ENCODE peak calls at places on chromosomes 16 and 17, in six cellular contexts. M is mesenchymal stem cell, E is mesendoderm, S is H1, R is IMR-90, G is neuronal stem cell. Y is an unnamed sample.

GRCh38 chr16:55255890-55256289 is 68.1 kb upstream of the IRX6 start:
- DNase-seq in R (no peak), E (peak), S (no peak), G (no peak), M (no peak), Y (no peak)

GRCh38 chr16:28133666-28134065 is 70.2 kb upstream of the GSG1L start:
- DNase-seq in M (no peak), G (no peak), E (no peak), R (no peak), S (no peak), Y (no peak)

GRCh38 chr17:6648181-6648580 is 3.2 kb downstream of the MED31 start:
- DNase-seq in G (no peak), E (peak), S (no peak), R (no peak), M (peak), Y (no peak)

GRCh38 chr17:65018612-65019290 is 37.8 kb downstream of the GNA13 start:
- DNase-seq in M (peak), S (no peak), G (no peak), E (no peak), R (peak), Y (no peak)

GRCh38 chr17:66777689-66778225 is 57.2 kb upstream of the CACNG5 start:
- DNase-seq in R (peak), E (peak), G (no peak), M (peak), S (peak), Y (no peak)

GRCh38 chr16:49638696-49639629 is 216.9 kb downstream of the ZNF423 start:
- DNase-seq in G (no peak), R (peak), M (peak), S (no peak), E (no peak), Y (no peak)

GRCh38 chr16:52976539-52977167 is 76.0 kb downstream of the CHD9NB start:
- DNase-seq in M (peak), E (peak), G (no peak), S (no peak), R (peak), Y (peak)

GRCh38 chr16:80948886-80949502 is 57.7 kb downstream of the CMC2 start:
- DNase-seq in E (peak), G (peak), R (peak), S (no peak), M (no peak), Y (peak)

GRCh38 chr16:47664653-47665325 is 203.7 kb downstream of the PHKB start:
- DNase-seq in E (no peak), S (no peak), M (no peak), G (no peak), R (peak), Y (no peak)

GRCh38 chr16:640614-641013 is 1.0 kb upstream of the MCRIP2 start:
- DNase-seq in R (no peak), S (no peak), M (no peak), E (no peak), G (no peak), Y (no peak)

GRCh38 chr16:17417740-17418139 is 53.0 kb downstream of the XYLT1 start:
- DNase-seq in E (no peak), M (no peak), S (no peak), G (no peak), R (no peak), Y (no peak)

GRCh38 chr16:51637744-51638100 is 486.7 kb upstream of the SALL1 start:
- DNase-seq in R (no peak), M (peak), G (no peak), E (no peak), S (no peak), Y (no peak)

GRCh38 chr17:42039794-42040763 is 10.3 kb downstream of the C17orf113 start:
- DNase-seq in S (no peak), M (no peak), R (no peak), G (no peak), E (no peak), Y (no peak)

GRCh38 chr17:6755731-6756184 is at the start of gene XAF1:
- DNase-seq in G (no peak), S (no peak), R (peak), E (no peak), M (peak), Y (no peak)

DNA sequence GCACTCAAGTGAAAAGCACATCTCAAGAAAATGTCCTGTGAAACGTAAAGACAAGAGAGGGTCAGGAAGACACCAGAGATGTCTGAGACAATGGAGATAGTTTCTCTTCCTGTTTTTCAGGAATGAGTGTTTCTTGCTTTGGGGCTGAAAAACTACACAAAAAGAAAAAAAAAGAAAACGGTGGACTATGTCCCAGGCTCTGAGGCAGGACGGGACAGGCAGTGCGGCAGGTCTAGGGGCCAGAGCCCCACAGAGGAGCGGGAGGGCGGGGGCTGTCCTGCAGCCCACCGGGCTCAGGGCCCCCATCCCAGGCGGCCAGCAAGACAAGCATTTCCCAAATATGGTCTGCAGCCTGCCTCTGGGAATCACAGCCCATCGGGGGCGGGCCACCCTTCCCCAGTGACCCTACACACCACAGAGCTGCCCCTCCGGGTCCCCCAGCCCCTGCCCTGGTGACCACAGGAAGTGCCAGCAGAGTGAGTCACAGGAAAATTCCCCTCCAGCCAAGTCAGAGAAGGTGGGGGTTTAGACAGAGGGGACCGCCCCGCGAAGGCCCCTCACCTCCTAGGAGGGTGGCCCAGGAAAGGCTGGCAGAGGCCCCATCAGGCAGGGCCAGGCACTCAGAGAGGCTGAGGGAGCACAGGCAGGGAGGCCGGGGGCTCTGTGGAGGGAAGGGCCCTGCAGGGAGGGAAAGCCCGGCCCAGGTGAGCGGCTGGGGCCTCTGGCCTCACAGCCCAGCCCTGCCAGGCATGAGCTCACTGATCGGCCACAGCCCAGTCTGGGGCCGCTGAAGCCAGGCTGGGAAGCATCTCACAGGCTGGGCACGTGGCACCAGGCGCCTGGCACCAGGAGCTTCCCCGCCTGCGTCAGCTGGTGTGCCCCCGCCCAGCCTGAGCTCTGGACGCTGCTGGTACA is 6.3 kb downstream of the BCAR1 start:
- DNase-seq in M (peak), R (peak), G (peak), S (peak), E (peak), Y (peak)
- H3K4ac ChIP-seq in M (peak), R (peak), G (peak), S (peak), E (peak), Y (peak)

GRCh38 chr16:68286153-68287074 is 22.1 kb downstream of the SLC7A6 start:
- DNase-seq in G (no peak), S (no peak), M (no peak), R (no peak), E (no peak), Y (no peak)

GRCh38 chr16:68289202-68289601 is 21.5 kb downstream of the SLC7A6OS start:
- DNase-seq in M (no peak), R (no peak), E (no peak), G (no peak), S (no peak), Y (no peak)

GRCh38 chr16:68288252-68288650 is 22.5 kb downstream of the SLC7A6OS start:
- DNase-seq in S (no peak), R (no peak), E (no peak), G (no peak), M (no peak), Y (no peak)

GRCh38 chr16:68285683-68286082 is 21.4 kb downstream of the SLC7A6 start:
- DNase-seq in E (no peak), S (no peak), R (no peak), G (no peak), M (no peak), Y (no peak)

DNA sequence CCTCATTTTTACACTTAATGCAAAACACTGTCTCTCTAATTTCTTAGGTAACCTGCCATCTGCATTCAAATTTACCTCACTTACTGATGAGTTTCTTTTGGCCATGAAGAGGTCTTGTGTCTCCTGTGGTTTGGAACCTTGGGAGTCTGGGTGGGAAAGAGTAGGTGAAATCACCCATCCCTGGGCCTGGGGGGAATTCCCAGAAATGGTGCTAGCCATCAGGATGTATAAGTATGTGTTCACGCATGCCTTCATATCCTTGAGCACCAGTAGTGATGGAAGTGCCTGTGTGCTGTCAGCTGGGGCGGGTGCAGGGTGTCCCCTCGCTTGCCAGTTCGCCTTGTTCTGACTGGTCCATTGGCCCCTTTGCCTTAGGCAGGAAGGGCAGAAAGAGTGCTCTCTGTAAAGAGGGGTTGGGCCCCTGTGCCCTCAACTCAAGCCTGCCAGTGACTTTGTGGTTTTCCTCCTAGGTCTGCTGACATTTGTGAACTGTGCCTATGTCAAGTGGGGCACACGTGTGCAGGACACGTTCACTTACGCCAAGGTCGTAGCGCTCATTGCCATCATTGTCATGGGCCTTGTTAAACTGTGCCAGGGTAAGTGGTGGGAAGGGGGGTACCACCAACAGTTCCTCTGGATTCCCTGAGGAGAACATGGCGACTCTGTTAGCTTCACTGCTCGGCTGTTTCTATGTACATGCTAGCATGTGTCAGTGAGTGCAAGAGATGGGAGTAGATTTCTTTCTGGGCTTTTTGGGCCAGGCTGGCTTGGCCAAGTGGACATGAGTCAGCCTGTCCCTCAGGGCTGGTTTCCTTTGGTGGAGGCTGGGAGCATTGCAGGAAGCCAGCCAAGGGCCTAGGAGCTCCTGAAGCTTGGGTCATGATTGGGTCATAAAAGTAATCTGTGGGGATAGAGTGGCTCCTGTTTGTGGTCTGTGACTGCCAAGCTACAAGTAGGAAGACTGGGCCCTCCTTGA is 23.2 kb downstream of the SLC7A6OS start:
- DNase-seq in S (no peak), G (no peak), M (peak), R (peak), E (no peak), Y (peak)
- H3K27ac ChIP-seq in S (no peak), G (no peak), M (no peak), R (peak), E (no peak), Y (no peak)

DNA sequence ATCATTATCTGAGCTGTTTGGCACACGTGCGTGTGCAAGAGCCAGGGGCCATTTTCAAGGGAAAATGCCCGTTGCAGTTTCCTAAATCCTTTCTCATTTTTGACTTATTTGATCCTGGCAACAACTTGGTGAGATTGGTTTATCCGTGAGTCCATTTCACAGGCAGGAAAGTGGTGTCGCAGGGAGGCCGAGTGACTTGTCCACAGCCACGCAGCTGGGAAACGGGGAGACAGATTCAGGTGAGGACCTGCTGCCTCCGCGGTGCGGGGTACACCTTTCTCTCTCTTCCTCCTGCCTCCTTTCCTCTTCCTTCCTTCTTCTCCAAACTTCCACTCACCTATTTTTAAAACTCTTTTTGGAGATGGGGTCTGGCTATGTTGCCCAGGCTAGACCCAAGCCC is 46.3 kb upstream of the ZCCHC14 start:
- DNase-seq in E (no peak), G (no peak), R (no peak), S (no peak), M (no peak), Y (no peak)
- H3K4me3 ChIP-seq in E (no peak), G (no peak), R (no peak), S (no peak), M (no peak), Y (no peak)

GRCh38 chr16:58629681-58630640 is at the start of gene CNOT1:
- DNase-seq in S (peak), E (peak), G (peak), M (peak), R (peak), Y (peak)
- H3K4ac ChIP-seq in S (peak), E (peak), G (peak), M (peak), R (peak), Y (peak)

GRCh38 chr17:75515523-75516254 is at the start of gene CASKIN2:
- DNase-seq in E (peak), G (peak), R (peak), S (peak), M (peak), Y (peak)
- H3K27ac ChIP-seq in E (peak), G (no peak), R (peak), S (peak), M (peak), Y (peak)

GRCh38 chr17:8606415-8606814 is 24.1 kb downstream of the MYH10 start:
- DNase-seq in G (no peak), S (no peak), R (no peak), E (no peak), M (peak), Y (no peak)
- H3K4me3 ChIP-seq in G (no peak), S (no peak), R (no peak), E (no peak), M (no peak), Y (no peak)

GRCh38 chr16:58497935-58498334 is 2.0 kb upstream of the NDRG4 start:
- DNase-seq in M (no peak), E (no peak), S (no peak), G (no peak), R (no peak), Y (no peak)

GRCh38 chr16:58494981-58495860 is 4.7 kb upstream of the NDRG4 start:
- DNase-seq in R (peak), M (peak), G (peak), S (no peak), E (peak), Y (peak)

GRCh38 chr16:58497468-58497867 is 2.5 kb upstream of the NDRG4 start:
- DNase-seq in S (no peak), R (no peak), E (no peak), G (no peak), M (no peak), Y (no peak)

GRCh38 chr16:58493756-58494431 is 6.0 kb upstream of the NDRG4 start:
- DNase-seq in S (no peak), R (no peak), M (no peak), E (no peak), G (no peak), Y (no peak)

GRCh38 chr16:58495861-58496331 is 4.0 kb upstream of the NDRG4 start:
- DNase-seq in M (no peak), G (no peak), E (no peak), S (no peak), R (no peak), Y (no peak)
- H3K4ac ChIP-seq in M (no peak), G (peak), E (no peak), S (no peak), R (peak), Y (no peak)

GRCh38 chr16:54241525-54241924 is 45.1 kb downstream of the IRX3 start:
- DNase-seq in R (no peak), E (peak), S (no peak), G (no peak), M (no peak), Y (no peak)
- H3K27ac ChIP-seq in R (no peak), E (no peak), S (no peak), G (no peak), M (no peak), Y (no peak)

DNA sequence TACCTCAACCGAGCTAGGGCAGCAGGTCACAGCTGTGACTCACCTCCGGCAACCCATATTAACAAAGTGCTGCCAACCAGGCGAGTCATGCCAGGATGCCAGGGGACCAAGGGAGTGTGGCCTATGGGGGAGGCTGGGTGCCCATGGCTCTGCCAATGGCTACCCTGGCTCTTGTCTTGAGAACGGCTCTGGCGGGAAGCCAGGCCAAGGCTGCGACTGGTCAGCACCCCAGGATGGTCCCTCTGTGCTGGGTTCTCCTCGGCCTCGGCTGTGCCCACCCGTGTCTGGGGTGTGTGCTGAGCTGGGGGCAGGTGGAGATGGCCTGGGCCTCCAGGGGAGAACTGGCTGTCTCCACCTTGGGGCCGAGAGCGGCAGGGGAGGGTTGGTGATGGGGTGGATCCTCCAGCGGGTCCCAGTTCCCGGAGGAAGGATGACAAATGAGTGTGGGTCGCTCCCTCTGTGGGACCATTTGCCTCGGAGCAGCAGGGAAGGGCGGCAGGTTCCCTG is 75.9 kb downstream of the MRC2 start:
- DNase-seq in S (no peak), R (peak), E (no peak), M (peak), G (no peak), Y (no peak)
- H3K4me3 ChIP-seq in S (peak), R (peak), E (no peak), M (peak), G (peak), Y (no peak)